ENCODE peak calls at places on chromosome 19, in ten cellular contexts. C, Y, H, X, S, Q, G, N, T and M are unnamed samples.

GRCh38 chr19:43624933-43625332 is 5.5 kb upstream of the ZNF428 start:
- DNase-seq in S (peak), T (peak), N (no peak), Q (peak), H (peak), G (no peak), X (no peak), Y (peak), C (peak), M (no peak)

GRCh38 chr19:21328402-21328801 is 808 bp downstream of the ZNF708 start:
- DNase-seq in Y (no peak), Q (no peak), X (no peak), C (peak), S (peak), G (no peak), N (no peak), T (no peak), H (no peak), M (no peak)

GRCh38 chr19:19063183-19064097 is at the start of gene SLC25A42:
- DNase-seq in Y (peak), H (peak), Q (peak), C (peak), S (peak), T (peak), N (peak), X (peak), G (peak), M (peak)

GRCh38 chr19:8259142-8259921 is 48.8 kb downstream of the CD320 start:
- DNase-seq in G (no peak), H (no peak), X (no peak), Q (no peak), Y (no peak), T (no peak), N (no peak), S (no peak), C (no peak), M (no peak)

GRCh38 chr19:29393915-29394460 is 131.8 kb upstream of the VSTM2B start:
- DNase-seq in T (no peak), Y (no peak), G (no peak), Q (no peak), H (no peak), X (no peak), N (no peak), S (peak), C (peak), M (no peak)

GRCh38 chr19:18807861-18808331 is 16.8 kb upstream of the COMP start:
- DNase-seq in G (no peak), X (no peak), S (no peak), N (peak), C (no peak), H (no peak), Q (peak), T (no peak), Y (no peak), M (peak)

GRCh38 chr19:8526345-8527062 is 12.5 kb upstream of the ZNF414 start:
- DNase-seq in S (peak), N (peak), H (peak), Y (peak), C (peak), X (peak), Q (peak), T (peak), G (peak), M (peak)

GRCh38 chr19:29320076-29320475 is 107.1 kb upstream of the UQCRFS1 start:
- DNase-seq in Y (no peak), S (no peak), T (no peak), H (no peak), G (no peak), X (no peak), Q (no peak), N (no peak), C (no peak), M (no peak)

GRCh38 chr19:4327252-4327876 is 11.3 kb downstream of the STAP2 start:
- DNase-seq in C (peak), X (peak), S (peak), N (peak), H (peak), T (peak), Y (peak), Q (peak), G (no peak), M (peak)

DNA sequence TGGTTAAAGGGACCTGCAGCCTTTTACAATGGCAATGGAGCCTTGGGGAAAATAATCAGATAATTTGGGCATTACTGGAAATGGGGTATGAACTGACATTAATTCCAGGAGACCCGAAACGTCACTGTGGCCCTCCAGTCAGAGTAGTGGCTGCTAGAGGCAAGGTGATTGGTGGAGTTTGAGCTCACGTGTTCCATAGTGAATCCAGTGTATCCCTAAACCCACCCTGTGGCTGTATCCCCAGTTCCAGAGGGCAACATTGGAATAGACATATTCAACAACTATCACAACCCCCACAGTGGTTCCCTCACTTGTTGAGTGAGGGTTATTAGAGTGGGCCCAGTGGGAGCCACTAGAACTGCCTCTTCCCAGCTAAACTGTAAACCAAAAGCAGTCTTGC is 3.3 kb upstream of the LILRA2 start:
- DNase-seq in H (no peak), C (no peak), X (no peak), N (no peak), Y (peak), Q (no peak), T (no peak), G (no peak), S (no peak), M (no peak)
- H3K4me3 ChIP-seq in H (no peak), C (no peak), X (no peak), N (no peak), Y (no peak), Q (no peak), T (no peak), G (no peak), S (no peak), M (no peak)

DNA sequence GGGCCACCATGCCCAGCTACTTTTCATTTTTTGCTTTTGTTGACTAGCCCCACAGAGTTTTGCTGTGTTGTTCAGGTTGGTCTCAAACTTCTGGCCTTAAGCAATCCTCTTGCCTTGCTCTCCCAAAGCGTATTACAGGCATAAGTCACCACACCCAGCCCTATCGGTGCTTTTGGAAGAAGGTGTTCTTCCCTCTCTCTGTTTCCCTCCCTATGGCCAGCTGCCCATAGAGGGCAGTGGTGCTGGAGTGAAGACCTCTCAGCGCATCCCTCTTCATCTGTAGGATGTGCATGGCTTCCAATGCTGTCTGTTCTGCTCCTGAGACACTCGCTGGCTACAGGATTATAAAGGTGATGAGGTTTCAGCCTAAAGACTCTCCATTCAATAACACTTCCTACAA is 1.3 kb upstream of the CD22 start:
- DNase-seq in N (no peak), H (no peak), S (peak), Q (no peak), Y (no peak), X (no peak), C (peak), G (no peak), T (no peak), M (no peak)
- TF ChIP-seq CTCF in N (no peak), H (no peak), S (peak), Q (no peak), Y (no peak), X (peak), C (peak), G (no peak), T (peak), M (no peak)

GRCh38 chr19:41917676-41918075 is 10.6 kb downstream of the ERFL start:
- DNase-seq in S (no peak), T (no peak), N (no peak), C (no peak), Q (no peak), Y (no peak), X (no peak), G (no peak), H (no peak), M (no peak)

GRCh38 chr19:41919948-41920712 is 8.1 kb downstream of the ERFL start:
- DNase-seq in S (no peak), T (peak), G (no peak), Y (no peak), X (no peak), H (no peak), C (no peak), Q (no peak), N (no peak), M (no peak)

GRCh38 chr19:41916033-41916424 is 12.2 kb downstream of the ERFL start:
- DNase-seq in C (no peak), Q (no peak), S (no peak), Y (no peak), N (no peak), T (no peak), X (no peak), G (no peak), H (no peak), M (no peak)

GRCh38 chr19:41918653-41919244 is 9.5 kb downstream of the ERFL start:
- DNase-seq in Q (no peak), C (no peak), X (no peak), S (no peak), N (no peak), H (no peak), G (no peak), T (no peak), Y (no peak), M (peak)

DNA sequence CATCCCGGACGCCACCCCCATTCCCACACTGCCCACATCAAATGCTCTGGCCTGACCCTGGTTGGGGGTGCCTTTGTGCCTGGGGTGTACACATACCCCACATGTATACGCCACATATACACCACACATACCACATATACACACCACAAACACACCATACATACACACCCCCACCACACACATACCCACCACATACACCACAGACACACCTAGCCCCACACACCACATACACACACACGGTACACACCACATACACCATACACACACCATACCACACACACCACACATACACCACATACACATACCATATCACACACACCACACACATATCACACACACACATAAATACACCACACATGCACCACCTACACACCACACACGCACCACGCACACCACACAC is 10.2 kb downstream of the ERFL start:
- DNase-seq in T (no peak), G (no peak), H (no peak), Y (no peak), C (no peak), Q (no peak), X (no peak), S (no peak), N (no peak), M (no peak)
- H3K4me3 ChIP-seq in T (no peak), G (no peak), H (no peak), Y (no peak), C (no peak), Q (no peak), X (no peak), S (no peak), N (no peak), M (no peak)

GRCh38 chr19:12639901-12640613 is 26.5 kb downstream of the MAN2B1 start:
- DNase-seq in X (peak), G (peak), N (peak), T (peak), Q (peak), H (peak), C (peak), Y (peak), S (peak), M (peak)
- TF ChIP-seq CTCF in X (peak), G (peak), N (peak), T (peak), Q (peak), H (peak), C (peak), Y (peak), S (peak), M (peak)

GRCh38 chr19:5805465-5806132 is 732 bp downstream of the NRTN start:
- DNase-seq in S (peak), T (no peak), H (peak), G (peak), N (no peak), Y (peak), X (peak), Q (peak), C (peak), M (peak)
- H3K4me3 ChIP-seq in S (peak), T (no peak), H (peak), G (peak), N (no peak), Y (no peak), X (no peak), Q (no peak), C (peak), M (no peak)

DNA sequence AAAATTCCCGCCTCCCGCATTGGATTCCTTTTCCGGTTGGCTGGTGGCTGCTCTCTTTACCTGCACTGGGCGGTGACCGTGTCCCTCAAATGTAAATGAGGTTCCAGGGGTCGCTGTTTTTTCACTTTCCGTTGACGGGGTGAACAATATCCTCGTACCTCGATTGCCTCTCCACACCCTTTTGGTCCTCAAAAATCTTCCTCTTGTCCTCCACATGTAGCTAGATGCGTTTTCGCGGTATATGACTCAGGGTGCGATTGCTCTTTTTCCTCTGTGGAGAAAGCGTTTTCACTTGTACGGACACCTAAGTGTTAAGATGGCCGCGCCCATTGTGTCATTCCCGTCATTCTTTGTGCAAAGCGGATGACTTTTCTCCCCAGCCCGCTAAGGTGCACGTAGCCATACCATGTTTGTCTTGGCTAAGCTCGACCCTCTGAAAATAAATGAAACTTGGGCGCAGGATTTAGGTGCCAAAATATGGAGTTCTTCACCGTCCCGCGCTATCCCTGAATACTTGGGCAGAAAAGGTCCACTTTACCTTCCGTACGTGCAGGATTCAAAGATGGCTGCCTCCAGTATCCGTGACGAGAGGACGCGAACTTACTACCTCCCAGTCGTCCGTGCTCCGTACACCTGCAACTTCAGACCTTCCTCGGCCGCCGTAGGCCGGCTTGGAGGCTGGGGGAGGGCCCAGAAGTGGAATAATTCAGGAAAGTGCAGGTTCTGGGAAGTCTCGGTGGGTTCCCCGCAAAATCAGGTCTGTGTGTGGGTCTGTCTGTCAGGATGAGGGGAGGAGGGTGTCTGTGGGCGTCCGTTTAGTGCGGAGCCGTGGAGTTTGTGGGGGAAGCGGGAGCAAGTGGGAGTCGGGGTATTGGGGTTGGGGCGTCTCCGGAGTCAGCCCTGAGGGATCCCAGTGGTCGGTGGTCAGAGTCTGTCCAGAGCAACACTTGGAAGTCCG is at the start of gene ZNF613:
- DNase-seq in C (peak), Q (peak), N (peak), X (peak), H (peak), G (peak), T (peak), Y (peak), S (peak), M (peak)
- TF ChIP-seq CTCF in C (peak), Q (peak), N (peak), X (peak), H (no peak), G (peak), T (peak), Y (no peak), S (peak), M (peak)